ENCODE peak calls at places on chromosome 20, in seven cellular contexts. B is HCT116, V is Peyer's patch, O is ovary, R is breast epithelium, L is stomach, E is spleen. D is an unnamed sample.

GRCh38 chr20:52242237-52243230 is 51.0 kb upstream of the ZFP64 start:
- DNase-seq in B (no peak), V (no peak), R (no peak), O (no peak), L (no peak), E (no peak), D (peak; percentile 7)

GRCh38 chr20:23782366-23782983 is 31.7 kb upstream of the CST1 start:
- DNase-seq in L (no peak), V (no peak), B (no peak), O (no peak), R (no peak), E (no peak), D (peak; percentile 15)

GRCh38 chr20:7841967-7842301 is 98.3 kb downstream of the HAO1 start:
- DNase-seq in V (no peak), L (no peak), R (no peak), E (no peak), O (no peak), B (no peak), D (peak; percentile 32)

GRCh38 chr20:9926476-9926875 is 87.6 kb upstream of the PAK5 start:
- DNase-seq in E (no peak), V (no peak), R (no peak), O (no peak), L (no peak), B (no peak), D (no peak)

GRCh38 chr20:23879328-23879798 is at the start of gene CST5:
- DNase-seq in O (no peak), R (no peak), E (no peak), V (no peak), L (no peak), B (no peak), D (no peak)

GRCh38 chr20:18019068-18019467 is 38.6 kb downstream of the OVOL2 start:
- DNase-seq in L (no peak), O (no peak), E (peak; percentile 51), V (no peak), R (no peak), B (no peak), D (peak; percentile 35)

GRCh38 chr20:18284805-18285533 is 3.4 kb upstream of the ZNF133 start:
- DNase-seq in V (no peak), O (no peak), E (no peak), B (no peak), R (no peak), L (no peak), D (no peak)

GRCh38 chr20:35011589-35012226 is 56.0 kb downstream of the MYH7B start:
- DNase-seq in R (no peak), O (no peak), L (no peak), E (no peak), B (no peak), V (no peak), D (no peak)

GRCh38 chr20:11217322-11217989 is 543.7 kb upstream of the JAG1 start:
- DNase-seq in V (no peak), O (no peak), E (no peak), B (no peak), R (no peak), L (no peak), D (no peak)

GRCh38 chr20:57210054-57210910 is 56.2 kb downstream of the BMP7 start:
- DNase-seq in O (no peak), B (no peak), R (no peak), V (no peak), L (peak; percentile 59), E (no peak), D (no peak)

GRCh38 chr20:24951536-24952047 is 2.5 kb downstream of the CST7 start:
- DNase-seq in E (peak; percentile 83), L (peak; percentile 24), B (no peak), R (no peak), O (no peak), V (no peak), D (no peak)

GRCh38 chr20:18006684-18007083 is 37.9 kb downstream of the MGME1 start:
- DNase-seq in R (no peak), B (no peak), O (no peak), E (no peak), V (no peak), L (peak; percentile 62), D (no peak)

GRCh38 chr20:60803335-60804070 is 448.6 kb upstream of the CDH4 start:
- DNase-seq in B (no peak), O (no peak), E (no peak), R (no peak), L (no peak), V (no peak), D (no peak)

GRCh38 chr20:57905448-57905847 is 195.6 kb upstream of the PMEPA1 start:
- DNase-seq in V (no peak), E (no peak), R (no peak), O (no peak), B (no peak), L (no peak), D (no peak)

GRCh38 chr20:34829191-34829590 is 3.7 kb upstream of the NCOA6 start:
- DNase-seq in V (no peak), O (no peak), B (no peak), E (no peak), L (no peak), R (no peak), D (no peak)

GRCh38 chr20:11849976-11850670 is 67.6 kb upstream of the BTBD3 start:
- DNase-seq in R (peak; percentile 31), B (peak; percentile 8), L (no peak), V (no peak), E (no peak), O (no peak), D (no peak)

GRCh38 chr20:33933469-33933909 is 60.2 kb upstream of the RALY start:
- DNase-seq in E (peak; percentile 74), R (peak; percentile 71), O (peak; percentile 11), V (peak; percentile 20), L (peak; percentile 67), B (peak; percentile 48), D (peak; percentile 53)

GRCh38 chr20:41047975-41048305 is 19.3 kb downstream of the TOP1 start:
- DNase-seq in O (no peak), L (no peak), B (no peak), E (no peak), V (no peak), R (no peak), D (no peak)

GRCh38 chr20:64210661-64211369 is 44.7 kb upstream of the PCMTD2 start:
- DNase-seq in O (peak; percentile 54), L (no peak), R (no peak), B (no peak), V (no peak), E (no peak), D (no peak)

GRCh38 chr20:40192083-40192482 is 497.0 kb downstream of the MAFB start:
- DNase-seq in O (no peak), L (no peak), R (no peak), V (no peak), E (no peak), B (no peak), D (no peak)

GRCh38 chr20:38129893-38130609 is 35.0 kb downstream of the TGM2 start:
- DNase-seq in E (peak; percentile 37), V (no peak), O (no peak), R (no peak), L (no peak), B (no peak), D (no peak)
- TF ChIP-seq POLR2A in E (no peak), V (no peak), O (no peak), R (no peak), L (no peak), B (no peak), D (no peak)

GRCh38 chr20:44649976-44650375 is 1.5 kb downstream of the ADA start:
- DNase-seq in O (no peak), V (no peak), L (no peak), E (no peak), B (no peak), R (no peak), D (no peak)

GRCh38 chr20:44648579-44648978 is 2.9 kb downstream of the ADA start:
- DNase-seq in R (no peak), E (no peak), O (no peak), B (no peak), V (no peak), L (no peak), D (no peak)

GRCh38 chr20:44650777-44651493 is 564 bp downstream of the ADA start:
- DNase-seq in V (peak; percentile 42), L (no peak), O (no peak), B (no peak), R (no peak), E (peak; percentile 86), D (no peak)

GRCh38 chr20:44653536-44653935 is 2.0 kb upstream of the ADA start:
- DNase-seq in O (no peak), B (no peak), V (no peak), L (no peak), R (no peak), E (no peak), D (no peak)

DNA sequence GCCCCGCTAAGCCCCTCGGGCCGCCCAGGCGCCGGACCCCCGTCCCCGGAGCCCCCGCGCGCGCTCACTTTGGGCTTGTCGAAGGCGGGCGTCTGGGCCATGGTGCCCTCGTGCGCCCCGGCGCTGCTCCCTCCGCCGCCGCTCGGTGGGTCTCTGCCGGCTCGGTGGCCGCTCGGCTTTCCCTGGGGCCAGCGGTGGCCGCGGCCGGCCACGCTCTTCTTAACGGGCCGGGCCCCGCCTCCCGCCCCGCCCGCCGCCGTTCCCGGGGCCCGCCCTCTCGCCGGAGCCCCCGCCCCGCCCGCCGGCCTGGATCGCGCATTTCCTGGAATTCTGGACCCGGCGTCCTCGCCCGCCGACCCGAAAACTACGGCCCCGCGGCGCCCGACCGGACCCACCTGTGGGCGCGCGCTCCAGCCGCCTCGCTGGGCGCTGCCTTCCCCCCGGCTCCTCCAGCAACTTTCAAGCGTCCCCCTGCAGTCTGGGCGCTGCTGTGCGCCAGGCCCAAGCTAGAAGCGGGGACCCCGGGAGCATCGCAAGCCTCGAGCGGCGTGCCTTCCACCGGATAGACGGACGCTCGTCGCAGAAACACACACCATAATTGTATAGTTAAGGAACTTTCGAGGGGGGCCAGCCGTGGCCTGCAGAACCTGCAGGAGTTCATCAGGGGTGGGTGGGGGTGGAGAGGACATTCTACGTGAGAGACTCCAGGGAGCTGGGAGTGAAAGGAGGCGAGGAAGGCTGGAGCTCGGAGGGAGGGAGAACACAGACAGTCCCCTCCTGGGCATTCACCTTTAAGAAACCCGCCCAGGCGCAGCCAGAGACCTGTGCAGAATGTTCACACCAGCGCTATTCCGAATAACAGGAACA is at the start of gene ADA:
- DNase-seq in B (no peak), L (peak; percentile 71), E (peak; percentile 90), R (no peak), O (peak; percentile 58), V (peak; percentile 57), D (peak; percentile 60)
- TF ChIP-seq POLR2A in B (no peak), L (no peak), E (peak; percentile 6), R (no peak), O (peak; percentile 23), V (no peak), D (peak; percentile 68)

DNA sequence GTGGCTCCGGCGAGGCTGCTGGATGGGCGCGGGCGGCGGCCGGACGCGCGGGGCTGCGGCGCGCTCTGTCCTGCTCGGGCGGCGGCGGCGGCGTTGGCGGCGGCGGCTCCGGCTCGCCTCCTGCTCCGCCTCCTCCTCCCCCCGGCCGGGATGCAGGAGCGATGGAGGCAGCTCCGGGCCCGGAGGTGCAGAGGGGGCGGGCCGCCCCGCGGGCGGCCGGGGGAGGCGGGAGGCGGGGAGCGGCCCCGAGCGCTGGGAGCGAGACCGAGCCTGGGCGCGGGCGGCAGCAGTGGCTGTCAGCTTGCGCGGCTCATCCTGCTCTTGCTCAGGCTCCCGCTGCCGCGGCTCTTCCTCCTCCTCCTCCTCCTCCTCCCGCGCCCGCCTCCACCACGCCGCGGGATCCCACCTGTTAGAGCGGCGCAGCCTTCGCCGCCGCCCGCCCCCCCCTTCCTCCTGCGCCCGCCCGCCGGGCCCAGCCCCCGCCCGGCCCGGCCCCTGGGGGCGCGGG is at the start of gene NOL4L:
- DNase-seq in R (no peak), V (peak; percentile 23), O (no peak), L (peak; percentile 39), E (peak; percentile 85), B (no peak), D (peak; percentile 47)
- TF ChIP-seq POLR2A in R (no peak), V (no peak), O (no peak), L (no peak), E (no peak), B (no peak), D (peak; percentile 7)

GRCh38 chr20:36745927-36746659 is at the start of gene NDRG3:
- DNase-seq in E (peak; percentile 99), B (peak; percentile 78), V (peak; percentile 90), L (peak; percentile 96), R (peak; percentile 89), O (peak; percentile 91), D (peak; percentile 98)
- TF ChIP-seq POLR2A in E (no peak), B (peak; percentile 26), V (no peak), L (no peak), R (no peak), O (no peak), D (peak; percentile 45)